ENCODE peak calls at places on chromosome 2, in four cellular contexts. P is D341Med, S is H4, Z is H1. T is an unnamed sample.

GRCh38 chr2:86238354-86238753 is 39.1 kb downstream of the MRPL35 start:
- DNase-seq in P (no peak), S (no peak), Z (no peak), T (peak; percentile 17)

GRCh38 chr2:196750291-196750923 is 49.1 kb downstream of the GTF3C3 start:
- DNase-seq in P (peak; percentile 78), S (no peak), Z (no peak), T (no peak)

GRCh38 chr2:135052042-135052876 is at the start of gene RAB3GAP1:
- DNase-seq in P (peak; percentile 90), S (peak; percentile 70), Z (peak; percentile 71), T (peak; percentile 97)

GRCh38 chr2:25276569-25277465 is 64.9 kb downstream of the DNMT3A start:
- DNase-seq in P (peak; percentile 52), S (no peak), Z (peak; percentile 94), T (peak; percentile 72)

GRCh38 chr2:41698787-41699422 is 348.9 kb upstream of the PKDCC start:
- DNase-seq in P (peak; percentile 76), S (peak; percentile 14), Z (peak; percentile 83), T (no peak)

GRCh38 chr2:202815548-202816420 is 55.8 kb downstream of the ICA1L start:
- DNase-seq in P (no peak), S (no peak), Z (no peak), T (no peak)

GRCh38 chr2:135870571-135870970 is 5.7 kb downstream of the MCM6 start:
- DNase-seq in P (no peak), S (no peak), Z (no peak), T (no peak)

GRCh38 chr2:15923597-15923996 is 16.8 kb upstream of the MYCN start:
- DNase-seq in P (no peak), S (no peak), Z (no peak), T (no peak)

GRCh38 chr2:200744252-200744651 is 67.5 kb upstream of the BZW1 start:
- DNase-seq in P (no peak), S (no peak), Z (no peak), T (no peak)

GRCh38 chr2:219254590-219255219 is 987 bp upstream of the TUBA4A start:
- DNase-seq in P (no peak), S (no peak), Z (no peak), T (peak; percentile 80)

GRCh38 chr2:132760405-132760804 is 90.4 kb upstream of the LYPD1 start:
- DNase-seq in P (no peak), S (no peak), Z (no peak), T (no peak)